ENCODE peak calls at places on chromosomes 2 and 18, in ten cellular contexts. H is hippocampal formation, W is frontal cortex, V is AG09319, K is MCF 10A, L is caudate nucleus, O is T-cell, U is fibroblast of lung, E is AG08396, M is A172. G is an unnamed sample.

GRCh38 chr2:209322041-209322440 is 101.8 kb upstream of the MAP2 start:
- DNase-seq in K (no peak), L (no peak), O (no peak), M (no peak), W (no peak), H (no peak), V (no peak), U (no peak), E (no peak), G (no peak)

GRCh38 chr2:158730621-158730905 is 64.6 kb upstream of the DAPL1 start:
- DNase-seq in U (no peak), L (no peak), K (no peak), W (no peak), V (no peak), E (no peak), H (no peak), M (no peak), O (no peak), G (no peak)

GRCh38 chr18:43236921-43237320 is 40.4 kb downstream of the SYT4 start:
- DNase-seq in E (no peak), L (no peak), O (no peak), U (no peak), V (no peak), M (no peak), W (no peak), H (no peak), K (peak; percentile 46), G (no peak)

GRCh38 chr2:220455389-220455788 is 828.0 kb downstream of the SLC4A3 start:
- DNase-seq in U (peak; percentile 62), K (no peak), W (no peak), H (no peak), V (no peak), O (no peak), L (no peak), E (no peak), M (no peak), G (no peak)

GRCh38 chr2:46812381-46813024 is 103.1 kb downstream of the MCFD2 start:
- DNase-seq in O (no peak), E (peak; percentile 79), H (no peak), V (peak; percentile 87), U (peak; percentile 99), M (peak; percentile 91), L (no peak), W (no peak), K (peak; percentile 51), G (no peak)

GRCh38 chr2:195319112-195319460 is 337.9 kb upstream of the SLC39A10 start:
- DNase-seq in O (no peak), E (peak; percentile 57), W (no peak), U (peak; percentile 68), V (no peak), K (peak; percentile 73), L (no peak), H (no peak), M (peak; percentile 16), G (no peak)

GRCh38 chr18:42921261-42921737 is 194.2 kb downstream of the RIT2 start:
- DNase-seq in V (no peak), H (no peak), M (no peak), K (no peak), W (no peak), E (no peak), U (no peak), O (no peak), L (no peak), G (no peak)

GRCh38 chr2:112547333-112547732 is 5.1 kb downstream of the POLR1B start:
- DNase-seq in U (peak; percentile 77), E (peak; percentile 18), L (no peak), O (no peak), H (no peak), V (peak; percentile 31), M (no peak), W (no peak), K (peak; percentile 94), G (no peak)

GRCh38 chr2:39516347-39517101 is 79.4 kb upstream of the MAP4K3 start:
- DNase-seq in W (no peak), K (peak; percentile 33), L (no peak), O (no peak), V (no peak), E (no peak), M (no peak), H (no peak), U (peak; percentile 81), G (peak; percentile 53)

GRCh38 chr2:9797681-9798556 is 45.4 kb upstream of the TAF1B start:
- DNase-seq in W (no peak), H (no peak), V (no peak), M (no peak), U (no peak), K (peak; percentile 67), O (no peak), L (no peak), E (no peak), G (no peak)

GRCh38 chr2:153641046-153641445 is 162.5 kb upstream of the RPRM start:
- DNase-seq in O (no peak), M (no peak), V (no peak), W (no peak), E (no peak), U (no peak), L (no peak), K (no peak), H (no peak), G (no peak)

GRCh38 chr2:229800997-229801754 is 86.8 kb upstream of the DNER start:
- DNase-seq in O (peak; percentile 53), W (peak; percentile 34), L (no peak), E (peak; percentile 35), U (peak; percentile 71), H (peak; percentile 24), V (no peak), M (peak; percentile 72), K (peak; percentile 79), G (no peak)

GRCh38 chr2:221606369-221606768 is 34.3 kb upstream of the EPHA4 start:
- DNase-seq in W (no peak), U (no peak), E (no peak), V (no peak), H (no peak), O (no peak), K (no peak), M (no peak), L (no peak), G (no peak)

GRCh38 chr2:121038431-121038830 is 246.6 kb downstream of the TFCP2L1 start:
- DNase-seq in W (no peak), H (no peak), E (no peak), U (no peak), L (no peak), O (no peak), V (no peak), K (no peak), M (no peak), G (no peak)

GRCh38 chr2:20494246-20494645 is 47.4 kb downstream of the RHOB start:
- DNase-seq in U (peak; percentile 39), L (no peak), K (no peak), M (peak; percentile 25), H (no peak), W (no peak), V (no peak), O (no peak), E (no peak), G (no peak)

GRCh38 chr2:86281066-86281700 is 56.2 kb downstream of the REEP1 start:
- DNase-seq in L (no peak), O (no peak), H (no peak), V (no peak), E (no peak), W (no peak), M (no peak), U (no peak), K (no peak), G (no peak)

GRCh38 chr2:16635796-16636699 is 29.6 kb downstream of the CYRIA start:
- DNase-seq in V (no peak), W (no peak), O (no peak), E (no peak), H (peak; percentile 31), U (no peak), K (no peak), L (peak; percentile 41), M (peak; percentile 81), G (peak; percentile 44)

GRCh38 chr18:22488554-22488953 is 70.8 kb upstream of the CTAGE1 start:
- DNase-seq in M (no peak), E (no peak), V (no peak), H (no peak), U (no peak), O (no peak), W (no peak), L (no peak), K (peak; percentile 20), G (no peak)

GRCh38 chr18:48024891-48025660 is 94.6 kb upstream of the SMAD2 start:
- DNase-seq in H (no peak), O (no peak), K (no peak), V (no peak), W (no peak), E (no peak), L (no peak), U (no peak), M (no peak), G (no peak)

GRCh38 chr2:24820175-24820513 is 26.9 kb downstream of the CENPO start:
- DNase-seq in E (no peak), M (no peak), W (no peak), U (no peak), H (no peak), K (no peak), O (no peak), L (no peak), V (no peak), G (no peak)

GRCh38 chr2:171852489-171852888 is 41.6 kb downstream of the SLC25A12 start:
- DNase-seq in V (no peak), H (no peak), M (no peak), O (no peak), U (peak; percentile 43), W (no peak), K (no peak), E (no peak), L (no peak), G (no peak)

GRCh38 chr2:239257511-239257937 is 143.3 kb downstream of the HDAC4 start:
- DNase-seq in O (no peak), M (peak; percentile 83), H (no peak), W (no peak), L (no peak), U (peak; percentile 93), E (peak; percentile 89), K (peak; percentile 77), V (no peak), G (no peak)

GRCh38 chr2:357811-358210 is 69.9 kb upstream of the ALKAL2 start:
- DNase-seq in H (no peak), E (no peak), M (no peak), O (no peak), L (no peak), U (no peak), W (no peak), K (no peak), V (no peak), G (no peak)

GRCh38 chr2:96109931-96110511 is 6.3 kb downstream of the ADRA2B start:
- DNase-seq in V (no peak), M (no peak), E (no peak), U (no peak), O (no peak), W (no peak), H (no peak), K (no peak), L (no peak), G (no peak)

GRCh38 chr2:180071797-180072196 is 64.7 kb upstream of the CWC22 start:
- DNase-seq in M (no peak), O (no peak), K (no peak), W (no peak), L (no peak), H (no peak), E (no peak), U (no peak), V (no peak), G (no peak)

GRCh38 chr2:121360566-121361300 is 75.7 kb upstream of the TFCP2L1 start:
- DNase-seq in L (no peak), O (no peak), K (peak; percentile 92), E (peak; percentile 69), V (no peak), M (peak; percentile 93), W (no peak), U (peak; percentile 66), H (no peak), G (no peak)

GRCh38 chr2:106144621-106145331 is 49.3 kb downstream of the UXS1 start:
- DNase-seq in E (no peak), W (no peak), K (no peak), U (no peak), H (no peak), O (no peak), L (no peak), M (peak; percentile 49), V (no peak), G (no peak)

GRCh38 chr2:79855264-79856006 is 342.6 kb downstream of the CTNNA2 start:
- DNase-seq in U (no peak), E (peak; percentile 15), M (peak; percentile 17), O (no peak), W (no peak), K (peak; percentile 10), V (no peak), H (peak; percentile 58), L (peak; percentile 17), G (peak; percentile 12)

G was measured in anterior cingulate cortex.